ENCODE peak calls at places on chromosomes 11 and 22, in seven cellular contexts. N, J, M, Z, H, B and C are unnamed samples.
A peak's percentile ranks its signal among the peaks of the same experiment; 100 is the strongest.

GRCh38 chr11:116948375-116948774 is 111.0 kb upstream of the APOA1 start:
- DNase-seq in N (peak; percentile 54), J (no peak), M (no peak), Z (no peak), H (no peak), B (no peak), C (peak; percentile 73)

GRCh38 chr11:58788355-58789023 is 56.0 kb downstream of the GLYATL2 start:
- DNase-seq in N (peak; percentile 27), J (peak; percentile 66), M (peak; percentile 45), Z (no peak), H (no peak), B (peak; percentile 6), C (peak; percentile 57)

GRCh38 chr11:62108017-62108750 is 15.6 kb upstream of the INCENP start:
- DNase-seq in N (peak; percentile 24), J (no peak), M (peak; percentile 53), Z (no peak), H (no peak), B (peak; percentile 22), C (peak; percentile 68)

GRCh38 chr11:28257761-28258160 is 149.6 kb downstream of the METTL15 start:
- DNase-seq in N (peak; percentile 28), J (no peak), M (no peak), Z (no peak), H (no peak), B (no peak), C (no peak)

GRCh38 chr22:34946339-34946985 is 119.5 kb upstream of the ISX start:
- DNase-seq in N (no peak), J (no peak), M (no peak), Z (no peak), H (no peak), B (no peak), C (no peak)

GRCh38 chr22:46764140-46764680 is 1.8 kb downstream of the TBC1D22A start:
- DNase-seq in N (no peak), J (no peak), M (no peak), Z (no peak), H (no peak), B (no peak), C (no peak)

GRCh38 chr11:19268901-19269300 is 28.2 kb upstream of the E2F8 start:
- DNase-seq in N (no peak), J (no peak), M (no peak), Z (no peak), H (no peak), B (no peak), C (no peak)

GRCh38 chr11:77602385-77603105 is 12.8 kb downstream of the AQP11 start:
- DNase-seq in N (peak; percentile 69), J (no peak), M (no peak), Z (no peak), H (no peak), B (no peak), C (peak; percentile 94)

GRCh38 chr11:122742350-122742749 is 86.8 kb downstream of the UBASH3B start:
- DNase-seq in N (no peak), J (no peak), M (no peak), Z (no peak), H (peak; percentile 24), B (no peak), C (no peak)

GRCh38 chr11:69280451-69280850 is 13.5 kb upstream of the MYEOV start:
- DNase-seq in N (peak; percentile 60), J (no peak), M (no peak), Z (no peak), H (no peak), B (no peak), C (peak; percentile 60)

GRCh38 chr11:62545437-62546243 is 966 bp downstream of the AHNAK start:
- DNase-seq in N (peak; percentile 87), J (peak; percentile 89), M (peak; percentile 81), Z (peak; percentile 92), H (peak; percentile 97), B (no peak), C (peak; percentile 88)

GRCh38 chr22:19039796-19040580 is 82.2 kb downstream of the DGCR2 start:
- DNase-seq in N (no peak), J (no peak), M (peak; percentile 19), Z (no peak), H (no peak), B (no peak), C (no peak)

GRCh38 chr11:37788141-37788877 is 1190.3 kb upstream of the RAG2 start:
- DNase-seq in N (peak; percentile 95), J (no peak), M (no peak), Z (no peak), H (no peak), B (no peak), C (no peak)

GRCh38 chr11:68040121-68040956 is 1.5 kb downstream of the TCIRG1 start:
- DNase-seq in N (peak; percentile 45), J (peak; percentile 75), M (peak; percentile 76), Z (peak; percentile 44), H (peak; percentile 65), B (no peak), C (peak; percentile 60)

GRCh38 chr11:2298131-2298794 is 3.5 kb downstream of the C11orf21 start:
- DNase-seq in N (no peak), J (no peak), M (no peak), Z (no peak), H (no peak), B (no peak), C (no peak)

GRCh38 chr11:102279641-102280170 is 37.6 kb upstream of the BIRC3 start:
- DNase-seq in N (peak; percentile 7), J (no peak), M (no peak), Z (no peak), H (no peak), B (no peak), C (peak; percentile 86)

GRCh38 chr11:45607995-45608394 is 57.4 kb downstream of the CHST1 start:
- DNase-seq in N (no peak), J (no peak), M (no peak), Z (no peak), H (no peak), B (no peak), C (no peak)

GRCh38 chr11:23012930-23013329 is 152.7 kb upstream of the CCDC179 start:
- DNase-seq in N (no peak), J (no peak), M (no peak), Z (no peak), H (no peak), B (no peak), C (no peak)

GRCh38 chr22:25083414-25084166 is 116.1 kb upstream of the CRYBB3 start:
- DNase-seq in N (no peak), J (no peak), M (no peak), Z (peak; percentile 26), H (no peak), B (no peak), C (no peak)

GRCh38 chr22:37804886-37805857 is 2.6 kb upstream of the GCAT start:
- DNase-seq in N (peak; percentile 73), J (peak; percentile 92), M (peak; percentile 91), Z (peak; percentile 82), H (peak; percentile 89), B (peak; percentile 77), C (peak; percentile 83)
- H3K27ac ChIP-seq in N (peak overlapping the region; percentile 10), J (peak overlapping the region; percentile 90), M (no peak overlapping the region), Z (peak overlapping the region; percentile 90), H (peak overlapping the region; percentile 85), B (peak overlapping the region; percentile 31), C (peak overlapping the region; percentile 82)

GRCh38 chr11:108664730-108665525 is at the start of gene DDX10:
- DNase-seq in N (peak; percentile 97), J (peak; percentile 99), M (peak; percentile 97), Z (peak; percentile 97), H (peak; percentile 99), B (peak; percentile 97), C (peak; percentile 99)
- H3K27ac ChIP-seq in N (peak within 1 kb of the TSS; percentile 45), J (peak within 1 kb of the TSS; percentile 62), M (no peak within 1 kb of the TSS), Z (peak within 1 kb of the TSS; percentile 78), H (peak within 1 kb of the TSS; percentile 73), B (peak within 1 kb of the TSS; percentile 37), C (peak within 1 kb of the TSS; percentile 4)

DNA sequence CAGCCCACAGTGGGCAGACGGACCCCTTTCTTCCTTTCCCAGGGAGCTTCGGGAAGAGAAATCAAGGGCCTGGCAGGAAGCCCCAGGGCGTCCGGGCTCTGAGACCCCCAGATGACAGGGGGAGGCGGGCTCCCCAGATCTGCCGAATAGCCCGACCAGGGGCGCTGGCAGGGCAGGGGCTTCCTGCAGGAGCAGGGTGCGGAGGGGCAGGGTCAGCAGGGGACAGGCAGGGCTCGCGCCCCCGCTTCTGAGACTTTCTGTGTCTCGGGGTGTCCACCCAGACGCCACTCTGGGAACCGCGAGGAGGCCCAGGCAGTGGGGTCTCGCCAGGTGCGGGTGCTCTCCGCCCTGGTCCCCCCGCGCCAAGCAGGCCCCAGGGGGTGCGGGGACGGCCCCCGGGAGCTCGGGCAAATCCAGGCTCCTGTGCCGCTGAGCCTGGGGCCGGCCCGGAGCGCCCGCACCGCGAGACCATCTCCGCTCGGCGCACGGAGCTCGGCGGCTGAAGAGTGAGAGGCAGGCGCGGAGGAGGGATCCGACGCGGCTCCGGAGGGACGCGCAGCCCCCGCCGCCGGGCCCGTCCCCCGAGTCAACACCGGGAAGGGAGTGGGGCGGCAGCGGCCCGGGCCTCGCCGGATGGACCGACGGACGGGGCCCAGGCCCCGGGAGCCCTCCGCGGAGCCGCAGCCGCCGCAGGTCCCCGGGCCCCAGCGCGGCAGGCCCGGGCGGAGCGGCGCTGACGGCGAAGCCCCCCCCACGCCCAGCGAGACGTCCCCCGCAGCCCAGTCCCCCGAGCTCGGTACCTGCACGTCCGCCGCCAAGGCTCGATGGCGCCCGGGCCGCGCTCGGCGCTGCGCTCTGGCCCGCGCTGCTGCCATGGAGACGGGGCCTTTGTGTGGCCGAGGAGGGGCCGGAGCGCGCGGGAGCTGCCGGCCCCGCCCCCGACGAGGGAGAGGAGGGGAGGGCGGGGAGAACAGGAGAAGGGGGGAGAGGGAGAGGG is at the start of gene PLXNB2:
- DNase-seq in N (peak; percentile 47), J (peak; percentile 84), M (peak; percentile 65), Z (peak; percentile 64), H (peak; percentile 84), B (peak; percentile 75), C (peak; percentile 77)
- H3K27ac ChIP-seq in N (peak within 1 kb of the TSS; percentile 17), J (peak within 1 kb of the TSS; percentile 96), M (no peak within 1 kb of the TSS), Z (peak within 1 kb of the TSS; percentile 92), H (peak within 1 kb of the TSS; percentile 94), B (peak within 1 kb of the TSS; percentile 85), C (peak within 1 kb of the TSS; percentile 65)

GRCh38 chr22:39151329-39151975 is 1.0 kb downstream of the CBX7 start:
- DNase-seq in N (no peak), J (no peak), M (peak; percentile 28), Z (peak; percentile 15), H (no peak), B (no peak), C (no peak)

GRCh38 chr22:39148727-39149535 is 3.5 kb downstream of the CBX7 start:
- DNase-seq in N (no peak), J (peak; percentile 47), M (peak; percentile 90), Z (peak; percentile 80), H (peak; percentile 79), B (no peak), C (no peak)

GRCh38 chr22:39152024-39152510 is 413 bp downstream of the CBX7 start:
- DNase-seq in N (no peak), J (no peak), M (no peak), Z (peak; percentile 14), H (no peak), B (no peak), C (no peak)

GRCh38 chr22:39150848-39151215 is 1.6 kb downstream of the CBX7 start:
- DNase-seq in N (no peak), J (no peak), M (no peak), Z (peak; percentile 10), H (no peak), B (no peak), C (no peak)

GRCh38 chr22:39149915-39150847 is 2.3 kb downstream of the CBX7 start:
- DNase-seq in N (no peak), J (no peak), M (peak; percentile 59), Z (peak; percentile 14), H (no peak), B (no peak), C (no peak)
- H3K27ac ChIP-seq in N (no peak overlapping the region), J (peak overlapping the region; percentile 93), M (no peak overlapping the region), Z (peak overlapping the region; percentile 100), H (peak overlapping the region; percentile 99), B (peak overlapping the region; percentile 93), C (peak overlapping the region; percentile 5)

GRCh38 chr11:96090711-96091110 is 166.8 kb upstream of the MTMR2 start:
- DNase-seq in N (peak; percentile 77), J (no peak), M (no peak), Z (no peak), H (no peak), B (no peak), C (no peak)
- H3K27ac ChIP-seq in N (peak overlapping the region; percentile 48), J (no peak overlapping the region), M (no peak overlapping the region), Z (peak overlapping the region; percentile 72), H (no peak overlapping the region), B (no peak overlapping the region), C (no peak overlapping the region)